ENCODE peak calls at places on chromosomes 13 and 19, in nine cellular contexts. One of them, this sample, is unnamed.

GRCh38 chr19:7844951-7845350 is 14.9 kb downstream of the EVI5L start:
- DNase-seq in kidney glomerular epithelial cell: no peak
- DNase-seq in EL: no peak
- DNase-seq in sciatic nerve: no peak
- DNase-seq in activated CD8-positive, alpha-beta T cell treated with anti-CD3 and anti-CD28 coated beads for 36 hours: no peak
- DNase-seq in foreskin keratinocyte: no peak
- DNase-seq in tibial nerve: no peak
- DNase-seq in posterior cingulate gyrus: no peak
- DNase-seq in aorta: peak; percentile 17
- DNase-seq in this sample: no peak

GRCh38 chr13:80276371-80277289 is 64.3 kb downstream of the SPRY2 start:
- DNase-seq in kidney glomerular epithelial cell: peak; percentile 54
- DNase-seq in EL: peak; percentile 68
- DNase-seq in sciatic nerve: no peak
- DNase-seq in activated CD8-positive, alpha-beta T cell treated with anti-CD3 and anti-CD28 coated beads for 36 hours: no peak
- DNase-seq in foreskin keratinocyte: peak; percentile 47
- DNase-seq in tibial nerve: no peak
- DNase-seq in posterior cingulate gyrus: no peak
- DNase-seq in aorta: no peak
- DNase-seq in this sample: no peak

GRCh38 chr19:38264486-38265212 is at the start of gene SPINT2:
- DNase-seq in kidney glomerular epithelial cell: no peak
- DNase-seq in EL: no peak
- DNase-seq in sciatic nerve: no peak
- DNase-seq in activated CD8-positive, alpha-beta T cell treated with anti-CD3 and anti-CD28 coated beads for 36 hours: peak; percentile 68
- DNase-seq in foreskin keratinocyte: no peak
- DNase-seq in tibial nerve: no peak
- DNase-seq in posterior cingulate gyrus: no peak
- DNase-seq in aorta: no peak
- DNase-seq in this sample: peak; percentile 83

GRCh38 chr13:95536629-95537241 is 15.8 kb upstream of the CLDN10 start:
- DNase-seq in kidney glomerular epithelial cell: peak; percentile 48
- DNase-seq in EL: peak; percentile 27
- DNase-seq in sciatic nerve: no peak
- DNase-seq in activated CD8-positive, alpha-beta T cell treated with anti-CD3 and anti-CD28 coated beads for 36 hours: no peak
- DNase-seq in foreskin keratinocyte: no peak
- DNase-seq in tibial nerve: no peak
- DNase-seq in posterior cingulate gyrus: no peak
- DNase-seq in aorta: no peak
- DNase-seq in this sample: peak; percentile 76

GRCh38 chr13:27613623-27614022 is 6.7 kb downstream of the LNX2 start:
- DNase-seq in kidney glomerular epithelial cell: no peak
- DNase-seq in EL: no peak
- DNase-seq in sciatic nerve: no peak
- DNase-seq in activated CD8-positive, alpha-beta T cell treated with anti-CD3 and anti-CD28 coated beads for 36 hours: no peak
- DNase-seq in foreskin keratinocyte: no peak
- DNase-seq in tibial nerve: no peak
- DNase-seq in posterior cingulate gyrus: no peak
- DNase-seq in aorta: no peak
- DNase-seq in this sample: no peak

GRCh38 chr13:94031609-94032008 is 447.9 kb downstream of the DCT start:
- DNase-seq in kidney glomerular epithelial cell: no peak
- DNase-seq in EL: no peak
- DNase-seq in sciatic nerve: no peak
- DNase-seq in activated CD8-positive, alpha-beta T cell treated with anti-CD3 and anti-CD28 coated beads for 36 hours: no peak
- DNase-seq in foreskin keratinocyte: no peak
- DNase-seq in tibial nerve: no peak
- DNase-seq in posterior cingulate gyrus: no peak
- DNase-seq in aorta: no peak
- DNase-seq in this sample: no peak

GRCh38 chr13:50025446-50025845 is 10.2 kb downstream of the KCNRG start:
- DNase-seq in kidney glomerular epithelial cell: no peak
- DNase-seq in EL: no peak
- DNase-seq in sciatic nerve: no peak
- DNase-seq in activated CD8-positive, alpha-beta T cell treated with anti-CD3 and anti-CD28 coated beads for 36 hours: no peak
- DNase-seq in foreskin keratinocyte: no peak
- DNase-seq in tibial nerve: no peak
- DNase-seq in posterior cingulate gyrus: no peak
- DNase-seq in aorta: no peak
- DNase-seq in this sample: no peak

GRCh38 chr13:82717249-82717648 is 1165.0 kb downstream of the SLITRK1 start:
- DNase-seq in kidney glomerular epithelial cell: peak; percentile 83
- DNase-seq in EL: peak; percentile 84
- DNase-seq in sciatic nerve: no peak
- DNase-seq in activated CD8-positive, alpha-beta T cell treated with anti-CD3 and anti-CD28 coated beads for 36 hours: no peak
- DNase-seq in foreskin keratinocyte: peak; percentile 79
- DNase-seq in tibial nerve: no peak
- DNase-seq in posterior cingulate gyrus: no peak
- DNase-seq in aorta: no peak
- DNase-seq in this sample: no peak

GRCh38 chr13:21297452-21297851 is 121.0 kb downstream of the MRPL57 start:
- DNase-seq in kidney glomerular epithelial cell: no peak
- DNase-seq in EL: peak; percentile 28
- DNase-seq in sciatic nerve: no peak
- DNase-seq in activated CD8-positive, alpha-beta T cell treated with anti-CD3 and anti-CD28 coated beads for 36 hours: no peak
- DNase-seq in foreskin keratinocyte: no peak
- DNase-seq in tibial nerve: no peak
- DNase-seq in posterior cingulate gyrus: no peak
- DNase-seq in aorta: no peak
- DNase-seq in this sample: peak; percentile 43

GRCh38 chr19:6528544-6529121 is 2.2 kb upstream of the TNFSF9 start:
- DNase-seq in kidney glomerular epithelial cell: no peak
- DNase-seq in EL: no peak
- DNase-seq in sciatic nerve: peak; percentile 69
- DNase-seq in activated CD8-positive, alpha-beta T cell treated with anti-CD3 and anti-CD28 coated beads for 36 hours: no peak
- DNase-seq in foreskin keratinocyte: no peak
- DNase-seq in tibial nerve: no peak
- DNase-seq in posterior cingulate gyrus: peak; percentile 65
- DNase-seq in aorta: peak; percentile 84
- DNase-seq in this sample: peak; percentile 84

GRCh38 chr19:16640951-16641350 is 12.9 kb upstream of the MED26 start:
- DNase-seq in kidney glomerular epithelial cell: no peak
- DNase-seq in EL: no peak
- DNase-seq in sciatic nerve: no peak
- DNase-seq in activated CD8-positive, alpha-beta T cell treated with anti-CD3 and anti-CD28 coated beads for 36 hours: no peak
- DNase-seq in foreskin keratinocyte: no peak
- DNase-seq in tibial nerve: no peak
- DNase-seq in posterior cingulate gyrus: no peak
- DNase-seq in aorta: no peak
- DNase-seq in this sample: no peak

GRCh38 chr13:23380534-23380933 is 53.0 kb downstream of the SACS start:
- DNase-seq in kidney glomerular epithelial cell: no peak
- DNase-seq in EL: no peak
- DNase-seq in sciatic nerve: no peak
- DNase-seq in activated CD8-positive, alpha-beta T cell treated with anti-CD3 and anti-CD28 coated beads for 36 hours: no peak
- DNase-seq in foreskin keratinocyte: no peak
- DNase-seq in tibial nerve: no peak
- DNase-seq in posterior cingulate gyrus: no peak
- DNase-seq in aorta: no peak
- DNase-seq in this sample: no peak

GRCh38 chr13:89324582-89324981 is 1653.4 kb downstream of the SLITRK5 start:
- DNase-seq in kidney glomerular epithelial cell: no peak
- DNase-seq in EL: no peak
- DNase-seq in sciatic nerve: no peak
- DNase-seq in activated CD8-positive, alpha-beta T cell treated with anti-CD3 and anti-CD28 coated beads for 36 hours: no peak
- DNase-seq in foreskin keratinocyte: no peak
- DNase-seq in tibial nerve: no peak
- DNase-seq in posterior cingulate gyrus: no peak
- DNase-seq in aorta: no peak
- DNase-seq in this sample: no peak

GRCh38 chr13:36192166-36192565 is 22.2 kb downstream of the SOHLH2 start:
- DNase-seq in kidney glomerular epithelial cell: no peak
- DNase-seq in EL: no peak
- DNase-seq in sciatic nerve: no peak
- DNase-seq in activated CD8-positive, alpha-beta T cell treated with anti-CD3 and anti-CD28 coated beads for 36 hours: no peak
- DNase-seq in foreskin keratinocyte: no peak
- DNase-seq in tibial nerve: no peak
- DNase-seq in posterior cingulate gyrus: no peak
- DNase-seq in aorta: no peak
- DNase-seq in this sample: no peak

GRCh38 chr19:51366999-51367564 is 894 bp upstream of the ETFB start:
- DNase-seq in kidney glomerular epithelial cell: no peak
- DNase-seq in EL: no peak
- DNase-seq in sciatic nerve: peak; percentile 78
- DNase-seq in activated CD8-positive, alpha-beta T cell treated with anti-CD3 and anti-CD28 coated beads for 36 hours: peak; percentile 62
- DNase-seq in foreskin keratinocyte: no peak
- DNase-seq in tibial nerve: no peak
- DNase-seq in posterior cingulate gyrus: no peak
- DNase-seq in aorta: peak; percentile 74
- DNase-seq in this sample: peak; percentile 72

GRCh38 chr13:110070511-110071120 is 236.3 kb downstream of the COL4A1 start:
- DNase-seq in kidney glomerular epithelial cell: peak; percentile 74
- DNase-seq in EL: peak; percentile 72
- DNase-seq in sciatic nerve: no peak
- DNase-seq in activated CD8-positive, alpha-beta T cell treated with anti-CD3 and anti-CD28 coated beads for 36 hours: no peak
- DNase-seq in foreskin keratinocyte: peak; percentile 86
- DNase-seq in tibial nerve: no peak
- DNase-seq in posterior cingulate gyrus: no peak
- DNase-seq in aorta: no peak
- DNase-seq in this sample: no peak

GRCh38 chr13:98384739-98385138 is 192.2 kb downstream of the STK24 start:
- DNase-seq in kidney glomerular epithelial cell: peak; percentile 81
- DNase-seq in EL: peak; percentile 55
- DNase-seq in sciatic nerve: no peak
- DNase-seq in activated CD8-positive, alpha-beta T cell treated with anti-CD3 and anti-CD28 coated beads for 36 hours: no peak
- DNase-seq in foreskin keratinocyte: no peak
- DNase-seq in tibial nerve: no peak
- DNase-seq in posterior cingulate gyrus: no peak
- DNase-seq in aorta: no peak
- DNase-seq in this sample: no peak

GRCh38 chr19:45632468-45633196 is 6.6 kb downstream of the EML2 start:
- DNase-seq in kidney glomerular epithelial cell: no peak
- DNase-seq in EL: peak; percentile 96
- DNase-seq in sciatic nerve: peak; percentile 76
- DNase-seq in activated CD8-positive, alpha-beta T cell treated with anti-CD3 and anti-CD28 coated beads for 36 hours: peak; percentile 60
- DNase-seq in foreskin keratinocyte: peak; percentile 97
- DNase-seq in tibial nerve: no peak
- DNase-seq in posterior cingulate gyrus: peak; percentile 64
- DNase-seq in aorta: peak; percentile 91
- DNase-seq in this sample: peak; percentile 79

GRCh38 chr13:113152894-113153809 is 5.3 kb upstream of the PROZ start:
- DNase-seq in kidney glomerular epithelial cell: no peak
- DNase-seq in EL: no peak
- DNase-seq in sciatic nerve: peak; percentile 78
- DNase-seq in activated CD8-positive, alpha-beta T cell treated with anti-CD3 and anti-CD28 coated beads for 36 hours: peak; percentile 21
- DNase-seq in foreskin keratinocyte: peak; percentile 6
- DNase-seq in tibial nerve: peak; percentile 31
- DNase-seq in posterior cingulate gyrus: peak; percentile 32
- DNase-seq in aorta: peak; percentile 68
- DNase-seq in this sample: no peak

GRCh38 chr13:85529216-85529590 is 270.0 kb downstream of the SLITRK6 start:
- DNase-seq in kidney glomerular epithelial cell: no peak
- DNase-seq in EL: peak; percentile 51
- DNase-seq in sciatic nerve: no peak
- DNase-seq in activated CD8-positive, alpha-beta T cell treated with anti-CD3 and anti-CD28 coated beads for 36 hours: no peak
- DNase-seq in foreskin keratinocyte: no peak
- DNase-seq in tibial nerve: no peak
- DNase-seq in posterior cingulate gyrus: no peak
- DNase-seq in aorta: no peak
- DNase-seq in this sample: no peak

GRCh38 chr13:77563110-77563509 is 27.6 kb downstream of the SCEL start:
- DNase-seq in kidney glomerular epithelial cell: peak; percentile 39
- DNase-seq in EL: no peak
- DNase-seq in sciatic nerve: no peak
- DNase-seq in activated CD8-positive, alpha-beta T cell treated with anti-CD3 and anti-CD28 coated beads for 36 hours: no peak
- DNase-seq in foreskin keratinocyte: no peak
- DNase-seq in tibial nerve: no peak
- DNase-seq in posterior cingulate gyrus: no peak
- DNase-seq in aorta: no peak
- DNase-seq in this sample: no peak

GRCh38 chr13:41196620-41197019 is 2.3 kb upstream of the KBTBD7 start:
- DNase-seq in kidney glomerular epithelial cell: no peak
- DNase-seq in EL: peak; percentile 29
- DNase-seq in sciatic nerve: no peak
- DNase-seq in activated CD8-positive, alpha-beta T cell treated with anti-CD3 and anti-CD28 coated beads for 36 hours: peak; percentile 17
- DNase-seq in foreskin keratinocyte: no peak
- DNase-seq in tibial nerve: no peak
- DNase-seq in posterior cingulate gyrus: no peak
- DNase-seq in aorta: no peak
- DNase-seq in this sample: peak; percentile 44

GRCh38 chr13:52738719-52739467 is 727 bp downstream of the CNMD start:
- DNase-seq in kidney glomerular epithelial cell: no peak
- DNase-seq in EL: no peak
- DNase-seq in sciatic nerve: peak; percentile 60
- DNase-seq in activated CD8-positive, alpha-beta T cell treated with anti-CD3 and anti-CD28 coated beads for 36 hours: peak; percentile 42
- DNase-seq in foreskin keratinocyte: no peak
- DNase-seq in tibial nerve: no peak
- DNase-seq in posterior cingulate gyrus: peak; percentile 47
- DNase-seq in aorta: peak; percentile 50
- DNase-seq in this sample: no peak

GRCh38 chr13:113452942-113453901 is at the start of gene ADPRHL1:
- DNase-seq in kidney glomerular epithelial cell: no peak
- DNase-seq in EL: no peak
- DNase-seq in sciatic nerve: peak; percentile 42
- DNase-seq in activated CD8-positive, alpha-beta T cell treated with anti-CD3 and anti-CD28 coated beads for 36 hours: no peak
- DNase-seq in foreskin keratinocyte: no peak
- DNase-seq in tibial nerve: no peak
- DNase-seq in posterior cingulate gyrus: no peak
- DNase-seq in aorta: peak; percentile 10
- DNase-seq in this sample: no peak

GRCh38 chr19:3595521-3596061 is 10.3 kb downstream of the GIPC3 start:
- DNase-seq in kidney glomerular epithelial cell: no peak
- DNase-seq in EL: no peak
- DNase-seq in sciatic nerve: no peak
- DNase-seq in activated CD8-positive, alpha-beta T cell treated with anti-CD3 and anti-CD28 coated beads for 36 hours: no peak
- DNase-seq in foreskin keratinocyte: no peak
- DNase-seq in tibial nerve: no peak
- DNase-seq in posterior cingulate gyrus: no peak
- DNase-seq in aorta: no peak
- DNase-seq in this sample: no peak

GRCh38 chr13:109494955-109495354 is 291.4 kb downstream of the IRS2 start:
- DNase-seq in kidney glomerular epithelial cell: no peak
- DNase-seq in EL: peak; percentile 43
- DNase-seq in sciatic nerve: no peak
- DNase-seq in activated CD8-positive, alpha-beta T cell treated with anti-CD3 and anti-CD28 coated beads for 36 hours: no peak
- DNase-seq in foreskin keratinocyte: peak; percentile 93
- DNase-seq in tibial nerve: no peak
- DNase-seq in posterior cingulate gyrus: no peak
- DNase-seq in aorta: no peak
- DNase-seq in this sample: no peak

GRCh38 chr13:43728411-43728810 is 58.4 kb downstream of the ENOX1 start:
- DNase-seq in kidney glomerular epithelial cell: no peak
- DNase-seq in EL: peak; percentile 15
- DNase-seq in sciatic nerve: no peak
- DNase-seq in activated CD8-positive, alpha-beta T cell treated with anti-CD3 and anti-CD28 coated beads for 36 hours: no peak
- DNase-seq in foreskin keratinocyte: no peak
- DNase-seq in tibial nerve: no peak
- DNase-seq in posterior cingulate gyrus: no peak
- DNase-seq in aorta: no peak
- DNase-seq in this sample: no peak

GRCh38 chr13:29049524-29049923 is 229.4 kb downstream of the MTUS2 start:
- DNase-seq in kidney glomerular epithelial cell: no peak
- DNase-seq in EL: no peak
- DNase-seq in sciatic nerve: no peak
- DNase-seq in activated CD8-positive, alpha-beta T cell treated with anti-CD3 and anti-CD28 coated beads for 36 hours: no peak
- DNase-seq in foreskin keratinocyte: no peak
- DNase-seq in tibial nerve: no peak
- DNase-seq in posterior cingulate gyrus: no peak
- DNase-seq in aorta: no peak
- DNase-seq in this sample: no peak

GRCh38 chr13:29458419-29458818 is 137.1 kb downstream of the SLC7A1 start:
- DNase-seq in kidney glomerular epithelial cell: no peak
- DNase-seq in EL: no peak
- DNase-seq in sciatic nerve: no peak
- DNase-seq in activated CD8-positive, alpha-beta T cell treated with anti-CD3 and anti-CD28 coated beads for 36 hours: no peak
- DNase-seq in foreskin keratinocyte: no peak
- DNase-seq in tibial nerve: no peak
- DNase-seq in posterior cingulate gyrus: no peak
- DNase-seq in aorta: no peak
- DNase-seq in this sample: no peak

GRCh38 chr19:408441-409005 is 424 bp downstream of the C2CD4C start:
- DNase-seq in kidney glomerular epithelial cell: no peak
- DNase-seq in EL: no peak
- DNase-seq in sciatic nerve: peak; percentile 58
- DNase-seq in activated CD8-positive, alpha-beta T cell treated with anti-CD3 and anti-CD28 coated beads for 36 hours: no peak
- DNase-seq in foreskin keratinocyte: no peak
- DNase-seq in tibial nerve: peak; percentile 6
- DNase-seq in posterior cingulate gyrus: no peak
- DNase-seq in aorta: peak; percentile 45
- DNase-seq in this sample: no peak

GRCh38 chr19:6802336-6803035 is 30.0 kb downstream of the VAV1 start:
- DNase-seq in kidney glomerular epithelial cell: no peak
- DNase-seq in EL: peak; percentile 33
- DNase-seq in sciatic nerve: peak; percentile 61
- DNase-seq in activated CD8-positive, alpha-beta T cell treated with anti-CD3 and anti-CD28 coated beads for 36 hours: peak; percentile 91
- DNase-seq in foreskin keratinocyte: no peak
- DNase-seq in tibial nerve: no peak
- DNase-seq in posterior cingulate gyrus: peak; percentile 22
- DNase-seq in aorta: peak; percentile 79
- DNase-seq in this sample: peak; percentile 87